ENCODE peak calls at places on chromosomes 7 and 10, in four cellular contexts. W, L, X and M are unnamed samples.

GRCh38 chr10:115606081-115606480 is 512.9 kb downstream of the ATRNL1 start:
- DNase-seq in W (no peak), L (no peak), X (no peak), M (no peak)

GRCh38 chr7:130993671-130994365 is 259.8 kb upstream of the KLF14 start:
- DNase-seq in W (no peak), L (no peak), X (no peak), M (no peak)

GRCh38 chr10:119758448-119758847 is 32.6 kb downstream of the INPP5F start:
- DNase-seq in W (no peak), L (no peak), X (no peak), M (no peak)

GRCh38 chr7:71733108-71733870 is 601.3 kb downstream of the GALNT17 start:
- DNase-seq in W (peak), L (peak), X (peak), M (peak)

GRCh38 chr7:17123020-17123419 is 175.4 kb upstream of the AHR start:
- DNase-seq in W (no peak), L (no peak), X (peak), M (no peak)

GRCh38 chr7:33334349-33334748 is 205.0 kb downstream of the BBS9 start:
- DNase-seq in W (no peak), L (peak), X (peak), M (no peak)

GRCh38 chr7:34761627-34762026 is 103.6 kb downstream of the NPSR1 start:
- DNase-seq in W (no peak), L (no peak), X (no peak), M (no peak)

GRCh38 chr7:48170506-48170905 is 752 bp upstream of the ABCA13 start:
- DNase-seq in W (no peak), L (no peak), X (no peak), M (no peak)

GRCh38 chr7:132419538-132419937 is 156.7 kb downstream of the PLXNA4 start:
- DNase-seq in W (no peak), L (no peak), X (no peak), M (peak)

GRCh38 chr7:38374507-38374906 is 101.1 kb upstream of the TARP start:
- DNase-seq in W (peak), L (peak), X (peak), M (peak)

GRCh38 chr7:132564090-132564489 is 12.2 kb downstream of the PLXNA4 start:
- DNase-seq in W (no peak), L (no peak), X (no peak), M (no peak)

GRCh38 chr7:140512317-140513000 is 33.2 kb upstream of the MKRN1 start:
- DNase-seq in W (peak), L (peak), X (no peak), M (peak)

GRCh38 chr10:101155896-101156295 is 24.8 kb downstream of the TLX1 start:
- DNase-seq in W (no peak), L (no peak), X (no peak), M (no peak)

GRCh38 chr10:2576892-2577291 is 490.5 kb upstream of the PFKP start:
- DNase-seq in W (no peak), L (no peak), X (no peak), M (no peak)

GRCh38 chr10:119469325-119469707 is 73.2 kb downstream of the RGS10 start:
- DNase-seq in W (no peak), L (no peak), X (no peak), M (no peak)

GRCh38 chr10:29681700-29682444 is 47.1 kb upstream of the SVIL start:
- DNase-seq in W (no peak), L (no peak), X (no peak), M (no peak)

GRCh38 chr7:143490719-143491306 is 13.1 kb downstream of the TAS2R41 start:
- DNase-seq in W (no peak), L (peak), X (no peak), M (peak)

GRCh38 chr7:92763636-92764423 is 72.5 kb downstream of the CDK6 start:
- DNase-seq in W (peak), L (peak), X (peak), M (peak)

GRCh38 chr7:121328508-121329459 is at the start of gene WNT16:
- DNase-seq in W (no peak), L (no peak), X (no peak), M (peak)

GRCh38 chr7:156475666-156476065 is 164.9 kb upstream of the RNF32 start:
- DNase-seq in W (peak), L (no peak), X (peak), M (no peak)

GRCh38 chr7:129670636-129671035 is 59.1 kb downstream of the NRF1 start:
- DNase-seq in W (no peak), L (no peak), X (peak), M (peak)
- TF ChIP-seq MAZ in W (no peak), L (no peak), X (no peak), M (no peak)

GRCh38 chr10:6328708-6329423 is 126.1 kb downstream of the PFKFB3 start:
- DNase-seq in W (no peak), L (no peak), X (no peak), M (no peak)

GRCh38 chr10:6336013-6336412 is 133.3 kb downstream of the PFKFB3 start:
- DNase-seq in W (no peak), L (no peak), X (no peak), M (no peak)

GRCh38 chr10:6337382-6337781 is 134.7 kb downstream of the PFKFB3 start:
- DNase-seq in W (no peak), L (no peak), X (no peak), M (no peak)

GRCh38 chr10:6333973-6334372 is 131.2 kb downstream of the PFKFB3 start:
- DNase-seq in W (no peak), L (no peak), X (no peak), M (no peak)

DNA sequence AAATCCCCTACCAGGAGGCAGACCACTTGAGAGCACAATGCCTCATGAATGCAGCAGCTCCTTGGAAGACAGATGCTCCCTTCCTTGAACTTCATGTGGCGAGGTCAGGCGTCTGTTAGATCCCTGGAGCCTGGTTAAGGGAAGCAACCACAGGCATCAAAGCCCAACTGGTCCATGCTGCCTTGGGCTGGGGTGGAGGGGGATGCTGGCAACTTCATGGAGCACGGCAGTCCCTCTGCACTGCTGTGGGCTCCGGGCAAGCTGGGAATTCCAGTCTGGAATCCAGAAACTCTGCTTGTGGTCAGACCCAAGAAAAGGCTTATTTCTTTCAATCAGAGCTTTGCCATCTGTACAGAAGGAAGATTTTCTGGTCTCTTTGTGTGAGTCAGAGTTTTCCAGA is 130.4 kb downstream of the PFKFB3 start:
- DNase-seq in W (no peak), L (no peak), X (no peak), M (no peak)
- TF ChIP-seq MAZ in W (no peak), L (no peak), X (no peak), M (no peak)

GRCh38 chr10:133275683-133276092 is 980 bp downstream of the ADAM8 start:
- DNase-seq in W (no peak), L (no peak), X (no peak), M (peak)
- TF ChIP-seq MAZ in W (no peak), L (no peak), X (no peak), M (no peak)

DNA sequence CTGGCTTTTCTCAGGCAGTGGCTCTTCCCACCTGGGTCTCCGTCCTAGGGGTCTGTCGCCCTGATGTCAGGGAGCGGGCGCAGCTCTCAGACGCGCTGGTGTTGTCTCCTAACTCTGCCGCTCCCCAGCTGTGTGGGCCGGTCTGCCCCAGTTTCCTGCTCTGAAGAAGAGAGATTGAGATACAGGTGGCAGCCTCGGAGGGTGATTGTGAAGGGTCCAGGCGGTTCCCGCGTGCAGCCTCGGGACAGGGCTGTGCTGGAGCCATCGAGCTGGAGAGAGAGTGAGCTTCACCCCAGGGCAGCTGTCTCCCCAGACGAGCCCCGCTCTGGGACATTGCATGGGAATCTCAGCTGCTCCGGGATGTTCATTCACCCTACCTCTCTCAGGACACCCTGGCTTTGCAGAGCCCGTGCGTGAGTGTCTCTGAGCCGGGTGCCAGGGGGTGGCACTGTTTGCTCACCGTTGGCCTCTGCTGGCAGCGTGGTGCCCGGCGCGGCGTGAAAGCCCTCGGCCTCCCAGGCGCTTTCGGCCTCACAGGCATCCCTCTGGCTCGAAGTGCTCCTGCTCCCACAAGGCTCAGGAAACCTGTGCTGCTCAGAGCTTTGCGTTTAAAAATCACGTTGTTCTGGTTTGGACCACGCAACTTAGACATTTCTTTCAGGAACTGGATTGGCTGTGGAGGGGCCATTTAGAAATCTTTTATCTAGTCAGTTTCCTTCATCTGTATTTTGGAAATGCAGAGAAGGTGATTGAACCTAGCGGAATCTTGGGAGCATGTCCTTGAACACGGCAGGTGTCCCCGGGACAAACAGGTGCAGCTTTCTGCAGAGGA is 33.8 kb upstream of the ZFAND2A start:
- DNase-seq in W (peak), L (no peak), X (peak), M (no peak)
- TF ChIP-seq MAZ in W (no peak), L (no peak), X (no peak), M (no peak)

DNA sequence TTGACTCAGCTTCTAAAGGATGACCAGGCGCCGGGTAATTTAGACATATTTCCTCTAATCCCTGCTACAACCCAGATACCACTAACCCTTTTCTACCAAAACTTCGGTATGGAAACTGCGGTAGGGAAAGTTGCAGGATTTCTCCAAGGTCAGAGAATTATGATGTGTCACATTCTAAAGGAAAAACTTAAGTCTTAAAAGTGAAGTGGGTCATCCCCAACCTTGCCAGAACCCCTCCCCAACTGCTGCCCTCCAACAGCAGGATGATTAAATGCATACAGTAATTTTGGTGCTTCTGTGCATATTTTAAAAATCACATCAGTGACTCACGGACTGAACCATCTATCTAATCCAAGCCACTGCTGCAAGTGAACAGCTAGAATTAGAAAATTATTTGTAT is 52.7 kb downstream of the GRB10 start:
- DNase-seq in W (no peak), L (no peak), X (peak), M (no peak)
- TF ChIP-seq MAZ in W (no peak), L (no peak), X (no peak), M (no peak)

GRCh38 chr7:138169441-138169851 is 93.2 kb downstream of the AKR1D1 start:
- DNase-seq in W (no peak), L (no peak), X (no peak), M (no peak)
- TF ChIP-seq MAZ in W (no peak), L (no peak), X (no peak), M (no peak)

DNA sequence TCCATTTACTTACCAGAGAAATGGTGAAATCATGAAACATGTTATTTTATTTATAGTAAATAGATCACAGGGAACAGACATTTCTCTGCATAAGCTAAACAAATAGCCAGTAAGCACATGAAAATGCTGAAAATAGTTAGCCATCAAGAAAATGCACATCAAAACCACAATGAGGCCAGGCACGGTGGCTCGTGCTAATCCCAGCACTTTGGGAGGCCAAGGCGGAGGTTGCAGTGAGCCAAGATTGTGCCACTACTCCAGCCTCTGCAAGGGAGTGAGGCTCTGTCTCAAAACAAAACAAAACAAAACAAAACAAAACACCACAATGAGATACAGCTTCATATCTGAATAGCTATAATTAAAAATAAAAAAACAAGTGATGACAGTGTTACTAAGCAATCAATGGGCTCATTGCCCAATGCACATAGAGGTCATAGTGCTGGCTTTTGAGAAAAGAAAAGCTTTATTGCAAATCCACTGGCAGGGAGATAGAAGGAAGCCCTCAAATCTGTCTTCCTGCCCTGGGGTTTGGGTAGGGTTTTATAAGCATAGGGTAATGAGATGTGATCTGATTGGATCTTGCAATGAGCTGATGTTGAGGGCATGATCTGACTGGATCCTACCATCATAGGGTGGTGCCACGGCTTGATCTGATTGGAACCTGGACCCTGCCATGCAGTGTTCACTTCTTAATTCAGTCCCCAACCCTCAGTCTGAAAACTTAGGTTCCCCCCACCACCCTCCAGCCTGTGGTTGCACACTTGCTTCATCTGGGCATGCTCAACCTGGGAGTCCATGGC is 16.2 kb downstream of the CSTF2T start:
- DNase-seq in W (no peak), L (no peak), X (peak), M (no peak)
- TF ChIP-seq MAZ in W (no peak), L (no peak), X (no peak), M (no peak)